ENCODE peak calls at places on chromosomes 3 and 15, in four cellular contexts. One of them, this sample, is unnamed.

GRCh38 chr15:74798388-74799254 is 14.0 kb upstream of the LMAN1L start:
- DNase-seq in A549: no peak
- DNase-seq in K562: no peak
- DNase-seq in GM12878: no peak
- DNase-seq in this sample: no peak

GRCh38 chr15:40769310-40770146 is at the start of gene C15orf62:
- DNase-seq in A549: no peak
- DNase-seq in K562: no peak
- DNase-seq in GM12878: peak; percentile 53
- DNase-seq in this sample: no peak

GRCh38 chr3:23174426-23175039 is 28.6 kb upstream of the UBE2E2 start:
- DNase-seq in A549: no peak
- DNase-seq in K562: no peak
- DNase-seq in GM12878: no peak
- DNase-seq in this sample: no peak

GRCh38 chr3:166489826-166490225 is 652.6 kb upstream of the BCHE start:
- DNase-seq in A549: no peak
- DNase-seq in K562: no peak
- DNase-seq in GM12878: no peak
- DNase-seq in this sample: no peak

GRCh38 chr3:22962244-22962643 is 240.9 kb upstream of the UBE2E2 start:
- DNase-seq in A549: no peak
- DNase-seq in K562: no peak
- DNase-seq in GM12878: no peak
- DNase-seq in this sample: no peak

GRCh38 chr3:14224895-14225294 is 46.3 kb downstream of the LSM3 start:
- DNase-seq in A549: no peak
- DNase-seq in K562: no peak
- DNase-seq in GM12878: no peak
- DNase-seq in this sample: no peak

GRCh38 chr3:117875887-117876286 is 1158.8 kb downstream of the IGSF11 start:
- DNase-seq in A549: no peak
- DNase-seq in K562: no peak
- DNase-seq in GM12878: no peak
- DNase-seq in this sample: no peak

GRCh38 chr3:30747771-30748281 is 141.4 kb downstream of the TGFBR2 start:
- DNase-seq in A549: peak; percentile 60
- DNase-seq in K562: no peak
- DNase-seq in GM12878: no peak
- DNase-seq in this sample: peak; percentile 55

GRCh38 chr15:81372571-81372970 is 1.4 kb downstream of the TMC3 start:
- DNase-seq in A549: no peak
- DNase-seq in K562: no peak
- DNase-seq in GM12878: no peak
- DNase-seq in this sample: no peak

GRCh38 chr15:65912235-65912634 is 42.9 kb downstream of the RAB11A start:
- DNase-seq in A549: no peak
- DNase-seq in K562: no peak
- DNase-seq in GM12878: no peak
- DNase-seq in this sample: no peak

GRCh38 chr3:194296448-194296831 is 54.7 kb downstream of the CPN2 start:
- DNase-seq in A549: peak; percentile 66
- DNase-seq in K562: no peak
- DNase-seq in GM12878: no peak
- DNase-seq in this sample: peak; percentile 42

GRCh38 chr15:82950746-82951370 is 1.7 kb downstream of the HOMER2 start:
- DNase-seq in A549: no peak
- DNase-seq in K562: no peak
- DNase-seq in GM12878: no peak
- DNase-seq in this sample: peak; percentile 11

GRCh38 chr3:196670335-196670734 is 30.8 kb downstream of the NRROS start:
- DNase-seq in A549: no peak
- DNase-seq in K562: no peak
- DNase-seq in GM12878: no peak
- DNase-seq in this sample: no peak

GRCh38 chr15:70512772-70513362 is 250.5 kb downstream of the UACA start:
- DNase-seq in A549: peak; percentile 90
- DNase-seq in K562: peak; percentile 80
- DNase-seq in GM12878: no peak
- DNase-seq in this sample: peak; percentile 47

GRCh38 chr15:30906366-30906765 is 2.7 kb downstream of the FAN1 start:
- DNase-seq in A549: no peak
- DNase-seq in K562: no peak
- DNase-seq in GM12878: no peak
- DNase-seq in this sample: no peak

GRCh38 chr3:140359198-140359995 is 318.5 kb upstream of the TRIM42 start:
- DNase-seq in A549: no peak
- DNase-seq in K562: no peak
- DNase-seq in GM12878: no peak
- DNase-seq in this sample: no peak

DNA sequence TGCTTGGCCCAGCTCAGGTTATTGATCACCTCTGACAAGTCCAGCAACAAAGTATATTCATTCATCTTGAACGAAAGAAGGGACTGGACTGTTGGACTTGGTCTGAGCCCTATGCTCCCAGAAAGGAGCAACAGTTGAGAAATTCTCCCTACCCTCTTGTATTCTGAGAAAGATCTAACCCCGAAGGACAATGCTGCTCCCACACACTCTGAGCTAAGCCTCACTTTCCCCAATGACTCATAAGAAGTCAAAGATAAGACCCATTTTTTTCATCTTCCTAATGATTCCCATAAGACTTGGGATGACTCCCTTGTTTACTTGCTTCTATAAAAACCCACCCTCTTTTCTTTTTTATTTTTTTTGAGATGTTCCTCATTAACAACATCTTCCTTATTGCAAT is 549.4 kb upstream of the MDFIC2 start:
- DNase-seq in A549: no peak
- DNase-seq in K562: no peak
- DNase-seq in GM12878: no peak
- DNase-seq in this sample: no peak
- TF ChIP-seq POLR2AphosphoS2 in A549: no peak
- TF ChIP-seq POLR2AphosphoS2 in K562: no peak
- TF ChIP-seq POLR2AphosphoS2 in GM12878: no peak
- TF ChIP-seq POLR2AphosphoS2 in this sample: no peak

DNA sequence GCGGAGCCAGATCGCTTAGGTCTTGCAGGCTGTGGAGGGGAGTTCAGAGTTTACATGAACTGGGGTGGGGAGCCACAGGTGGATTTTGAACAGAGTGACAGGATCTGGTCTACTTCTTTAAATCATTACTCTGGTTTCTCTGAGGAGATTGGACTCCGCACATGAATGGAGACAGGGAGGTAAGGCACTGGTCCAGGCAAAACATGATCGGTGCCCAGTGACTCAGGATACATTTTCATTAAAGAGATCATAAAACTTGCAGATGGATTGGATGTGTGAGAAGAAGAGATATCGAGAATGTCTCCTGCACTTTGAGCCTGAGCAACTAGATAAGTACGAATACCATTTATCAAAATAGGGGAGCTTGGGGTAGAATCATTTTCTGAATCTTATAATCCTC is 61.8 kb upstream of the CMSS1 start:
- DNase-seq in A549: no peak
- DNase-seq in K562: no peak
- DNase-seq in GM12878: no peak
- DNase-seq in this sample: no peak
- TF ChIP-seq HDAC2 in A549: no peak
- TF ChIP-seq HDAC2 in K562: no peak
- TF ChIP-seq HDAC2 in GM12878: no peak
- TF ChIP-seq HDAC2 in this sample: no peak

GRCh38 chr15:88617790-88618189 is 3.4 kb upstream of the AEN start:
- DNase-seq in A549: no peak
- DNase-seq in K562: no peak
- DNase-seq in GM12878: no peak
- DNase-seq in this sample: no peak
- TF ChIP-seq POLR2AphosphoS2 in A549: no peak
- TF ChIP-seq POLR2AphosphoS2 in K562: no peak
- TF ChIP-seq POLR2AphosphoS2 in GM12878: no peak
- TF ChIP-seq POLR2AphosphoS2 in this sample: no peak

GRCh38 chr15:68312701-68313204 is 35.2 kb downstream of the FEM1B start:
- DNase-seq in A549: no peak
- DNase-seq in K562: no peak
- DNase-seq in GM12878: no peak
- DNase-seq in this sample: no peak
- TF ChIP-seq HDAC2 in A549: no peak
- TF ChIP-seq HDAC2 in K562: no peak
- TF ChIP-seq HDAC2 in GM12878: no peak
- TF ChIP-seq HDAC2 in this sample: no peak

DNA sequence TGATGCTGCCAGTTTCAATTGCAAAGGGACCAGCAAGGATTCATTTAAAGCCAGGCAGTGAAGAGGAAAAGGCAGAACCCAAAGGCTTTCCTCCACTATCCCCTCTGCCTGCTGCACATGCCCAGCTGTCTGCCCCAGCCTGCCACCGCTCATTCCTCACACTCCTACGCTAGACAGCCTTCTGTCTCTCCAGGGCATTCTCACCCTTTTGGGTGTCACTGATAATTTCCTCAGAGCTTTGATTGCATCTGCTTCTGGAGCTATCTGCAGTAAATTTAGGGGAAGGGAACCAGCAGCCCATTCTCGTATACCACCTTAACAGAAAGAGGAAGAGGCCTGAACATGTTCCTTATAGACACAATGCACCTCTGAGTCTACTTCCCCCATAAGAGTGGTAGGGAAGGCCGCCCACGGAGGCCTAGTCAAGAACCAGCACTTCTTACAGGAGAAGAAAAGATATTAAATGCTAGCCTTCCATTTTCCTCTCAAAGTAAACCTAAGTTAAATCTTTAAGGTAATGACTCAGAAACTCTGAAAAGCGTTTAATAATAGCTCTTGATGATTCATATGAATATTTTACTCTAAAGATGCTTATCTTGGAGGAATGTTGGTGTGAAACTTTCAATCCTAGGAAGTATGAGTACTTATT is 20.9 kb downstream of the NUDT16 start:
- DNase-seq in A549: no peak
- DNase-seq in K562: no peak
- DNase-seq in GM12878: no peak
- DNase-seq in this sample: no peak
- TF ChIP-seq POLR2AphosphoS2 in A549: no peak
- TF ChIP-seq POLR2AphosphoS2 in K562: no peak
- TF ChIP-seq POLR2AphosphoS2 in GM12878: no peak
- TF ChIP-seq POLR2AphosphoS2 in this sample: no peak

GRCh38 chr3:126057936-126058335 is 26.0 kb downstream of the SLC41A3 start:
- DNase-seq in A549: no peak
- DNase-seq in K562: no peak
- DNase-seq in GM12878: no peak
- DNase-seq in this sample: no peak
- TF ChIP-seq HDAC2 in A549: no peak
- TF ChIP-seq HDAC2 in K562: no peak
- TF ChIP-seq HDAC2 in GM12878: no peak
- TF ChIP-seq HDAC2 in this sample: no peak

DNA sequence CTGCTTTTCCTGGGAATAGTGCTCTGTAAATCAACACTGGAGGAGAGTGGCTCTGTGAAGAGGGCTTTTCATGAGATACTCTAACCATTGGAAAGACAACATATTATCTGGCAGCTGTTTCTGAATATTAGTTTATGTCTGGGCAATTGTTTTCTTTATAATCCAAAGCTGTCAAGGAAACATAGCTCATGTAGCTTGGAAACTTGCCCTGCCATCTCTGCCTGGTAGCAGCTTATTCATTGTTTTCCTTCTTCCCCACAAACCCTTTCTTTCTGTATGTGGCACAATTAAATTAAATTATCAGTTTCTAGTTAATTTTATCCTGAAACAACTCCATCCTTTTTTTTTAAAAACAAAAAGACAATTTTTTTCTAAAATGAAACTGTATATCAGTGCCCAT is 160.0 kb downstream of the EDEM1 start:
- DNase-seq in A549: no peak
- DNase-seq in K562: no peak
- DNase-seq in GM12878: no peak
- DNase-seq in this sample: no peak
- TF ChIP-seq POLR2AphosphoS2 in A549: no peak
- TF ChIP-seq POLR2AphosphoS2 in K562: no peak
- TF ChIP-seq POLR2AphosphoS2 in GM12878: no peak
- TF ChIP-seq POLR2AphosphoS2 in this sample: no peak

GRCh38 chr3:187256217-187256616 is 35.3 kb downstream of the MASP1 start:
- DNase-seq in A549: no peak
- DNase-seq in K562: peak; percentile 47
- DNase-seq in GM12878: no peak
- DNase-seq in this sample: no peak

GRCh38 chr3:187251599-187251998 is 39.9 kb downstream of the MASP1 start:
- DNase-seq in A549: no peak
- DNase-seq in K562: no peak
- DNase-seq in GM12878: no peak
- DNase-seq in this sample: no peak

GRCh38 chr3:187247398-187247797 is 44.1 kb downstream of the MASP1 start:
- DNase-seq in A549: no peak
- DNase-seq in K562: no peak
- DNase-seq in GM12878: no peak
- DNase-seq in this sample: no peak

GRCh38 chr3:187255314-187255713 is 36.2 kb downstream of the MASP1 start:
- DNase-seq in A549: no peak
- DNase-seq in K562: no peak
- DNase-seq in GM12878: no peak
- DNase-seq in this sample: no peak

GRCh38 chr3:187252311-187252710 is 39.2 kb downstream of the MASP1 start:
- DNase-seq in A549: no peak
- DNase-seq in K562: no peak
- DNase-seq in GM12878: no peak
- DNase-seq in this sample: no peak
- TF ChIP-seq HDAC2 in A549: no peak
- TF ChIP-seq HDAC2 in K562: no peak
- TF ChIP-seq HDAC2 in GM12878: no peak
- TF ChIP-seq HDAC2 in this sample: no peak

GRCh38 chr3:24286405-24286804 is 208.2 kb downstream of the THRB start:
- DNase-seq in A549: no peak
- DNase-seq in K562: no peak
- DNase-seq in GM12878: no peak
- DNase-seq in this sample: no peak

GRCh38 chr3:24290596-24290995 is 204.1 kb downstream of the THRB start:
- DNase-seq in A549: no peak
- DNase-seq in K562: no peak
- DNase-seq in GM12878: no peak
- DNase-seq in this sample: no peak

GRCh38 chr3:24287728-24288450 is 206.8 kb downstream of the THRB start:
- DNase-seq in A549: no peak
- DNase-seq in K562: no peak
- DNase-seq in GM12878: no peak
- DNase-seq in this sample: no peak

GRCh38 chr3:24294150-24294549 is 200.5 kb downstream of the THRB start:
- DNase-seq in A549: no peak
- DNase-seq in K562: no peak
- DNase-seq in GM12878: no peak
- DNase-seq in this sample: no peak

GRCh38 chr3:24288538-24289236 is 206.0 kb downstream of the THRB start:
- DNase-seq in A549: no peak
- DNase-seq in K562: no peak
- DNase-seq in GM12878: no peak
- DNase-seq in this sample: no peak
- TF ChIP-seq POLR2AphosphoS2 in A549: no peak
- TF ChIP-seq POLR2AphosphoS2 in K562: no peak
- TF ChIP-seq POLR2AphosphoS2 in GM12878: no peak
- TF ChIP-seq POLR2AphosphoS2 in this sample: no peak

DNA sequence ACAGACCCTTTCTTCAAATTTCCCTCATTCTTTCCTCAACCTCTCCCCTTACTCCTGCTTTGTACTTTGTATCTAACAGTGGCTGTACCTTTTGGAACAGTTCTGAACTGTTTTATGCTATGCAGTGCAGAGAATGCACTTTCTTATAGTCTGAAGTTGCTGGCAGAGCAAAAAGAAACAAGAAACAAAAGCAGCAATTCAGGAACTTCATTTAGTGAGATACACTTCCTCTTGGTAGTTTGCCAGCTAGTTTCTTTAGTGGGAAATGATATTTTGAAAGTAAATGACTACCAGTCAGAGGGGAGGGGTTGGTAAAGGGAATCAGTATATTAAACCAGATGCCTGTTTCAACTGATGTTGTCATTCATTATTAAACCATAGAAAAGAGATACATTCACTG is 55.0 kb upstream of the CHD2 start:
- DNase-seq in A549: peak; percentile 72
- DNase-seq in K562: no peak
- DNase-seq in GM12878: peak; percentile 74
- DNase-seq in this sample: peak; percentile 28
- TF ChIP-seq HDAC2 in A549: no peak
- TF ChIP-seq HDAC2 in K562: no peak
- TF ChIP-seq HDAC2 in GM12878: no peak
- TF ChIP-seq HDAC2 in this sample: no peak

This sample was measured in HepG2.